ENCODE peak calls at places on chromosomes 12 and 14, in six cellular contexts. P is psoas muscle, J is esophagus squamous epithelium, T is mammary epithelial cell, Q is HCT116, V is uterus. F is an unnamed sample.
A peak's percentile ranks its signal among the peaks of the same experiment; 100 is the strongest.

GRCh38 chr14:95056476-95056875 is 100.9 kb downstream of the DICER1 start:
- DNase-seq in T (no peak), J (no peak), V (no peak), Q (no peak), P (no peak), F (no peak)

GRCh38 chr12:131988054-131988796 is 38.5 kb downstream of the EP400 start:
- DNase-seq in P (no peak), T (no peak), J (no peak), V (no peak), Q (no peak), F (no peak)

GRCh38 chr14:91058017-91058675 is 2.3 kb downstream of the RPS6KA5 start:
- DNase-seq in J (no peak), P (no peak), V (no peak), T (no peak), Q (no peak), F (no peak)

GRCh38 chr12:57898308-57898970 is 42.9 kb upstream of the ATP23 start:
- DNase-seq in J (no peak), Q (no peak), V (no peak), P (no peak), T (peak; percentile 60), F (no peak)

GRCh38 chr14:37197421-37198272 is at the start of gene MIPOL1:
- DNase-seq in V (peak; percentile 89), Q (peak; percentile 68), P (peak; percentile 93), J (no peak), T (peak; percentile 89), F (peak; percentile 84)

GRCh38 chr14:101357559-101358319 is 203.6 kb upstream of the DIO3 start:
- DNase-seq in P (peak; percentile 30), T (no peak), Q (no peak), V (peak; percentile 9), J (no peak), F (no peak)

GRCh38 chr12:57093412-57094193 is 4.7 kb downstream of the NAB2 start:
- DNase-seq in Q (no peak), P (peak; percentile 78), V (peak; percentile 92), T (peak; percentile 77), J (no peak), F (peak; percentile 77)

GRCh38 chr14:24063263-24063836 is 8.0 kb upstream of the CPNE6 start:
- DNase-seq in V (no peak), P (no peak), Q (no peak), J (no peak), T (no peak), F (no peak)

GRCh38 chr14:63717704-63718103 is 10.2 kb downstream of the SGPP1 start:
- DNase-seq in T (peak; percentile 20), V (no peak), Q (peak; percentile 26), J (no peak), P (no peak), F (no peak)

GRCh38 chr12:2804390-2805145 is 7.9 kb upstream of the ITFG2 start:
- DNase-seq in V (peak; percentile 52), T (no peak), J (no peak), Q (no peak), P (peak; percentile 73), F (no peak)

GRCh38 chr12:27711312-27711682 is 665 bp downstream of the MRPS35 start:
- DNase-seq in P (no peak), J (no peak), T (peak; percentile 37), Q (no peak), V (no peak), F (no peak)

GRCh38 chr12:43789941-43790340 is 16.2 kb downstream of the TWF1 start:
- DNase-seq in Q (no peak), P (no peak), J (no peak), V (no peak), T (no peak), F (no peak)

GRCh38 chr14:53954551-53955233 is 1.9 kb downstream of the BMP4 start:
- DNase-seq in T (peak; percentile 19), J (no peak), V (peak; percentile 28), P (peak; percentile 59), Q (no peak), F (no peak)

GRCh38 chr14:33567736-33568124 is 383.1 kb downstream of the EGLN3 start:
- DNase-seq in T (no peak), V (no peak), J (no peak), Q (no peak), P (no peak), F (no peak)

GRCh38 chr12:30088259-30088995 is 304.7 kb upstream of the TMTC1 start:
- DNase-seq in J (no peak), V (no peak), Q (no peak), P (no peak), T (no peak), F (no peak)

GRCh38 chr14:95998656-95999055 is 40.5 kb upstream of the C14orf132 start:
- DNase-seq in Q (peak; percentile 16), P (no peak), V (no peak), T (no peak), J (no peak), F (no peak)

GRCh38 chr12:114499338-114499737 is 93.4 kb upstream of the TBX5 start:
- DNase-seq in P (no peak), V (no peak), Q (no peak), J (no peak), T (no peak), F (no peak)

GRCh38 chr12:131950182-131950913 is 606 bp downstream of the EP400 start:
- DNase-seq in T (peak; percentile 12), V (no peak), Q (no peak), P (peak; percentile 66), J (no peak), F (no peak)

GRCh38 chr12:32390572-32391219 is 8.7 kb upstream of the FGD4 start:
- DNase-seq in Q (no peak), J (no peak), P (no peak), T (no peak), V (no peak), F (peak; percentile 62)

GRCh38 chr14:70254476-70254961 is 65.8 kb upstream of the SLC8A3 start:
- DNase-seq in V (no peak), J (no peak), Q (no peak), T (peak; percentile 63), P (peak; percentile 78), F (peak; percentile 38)

DNA sequence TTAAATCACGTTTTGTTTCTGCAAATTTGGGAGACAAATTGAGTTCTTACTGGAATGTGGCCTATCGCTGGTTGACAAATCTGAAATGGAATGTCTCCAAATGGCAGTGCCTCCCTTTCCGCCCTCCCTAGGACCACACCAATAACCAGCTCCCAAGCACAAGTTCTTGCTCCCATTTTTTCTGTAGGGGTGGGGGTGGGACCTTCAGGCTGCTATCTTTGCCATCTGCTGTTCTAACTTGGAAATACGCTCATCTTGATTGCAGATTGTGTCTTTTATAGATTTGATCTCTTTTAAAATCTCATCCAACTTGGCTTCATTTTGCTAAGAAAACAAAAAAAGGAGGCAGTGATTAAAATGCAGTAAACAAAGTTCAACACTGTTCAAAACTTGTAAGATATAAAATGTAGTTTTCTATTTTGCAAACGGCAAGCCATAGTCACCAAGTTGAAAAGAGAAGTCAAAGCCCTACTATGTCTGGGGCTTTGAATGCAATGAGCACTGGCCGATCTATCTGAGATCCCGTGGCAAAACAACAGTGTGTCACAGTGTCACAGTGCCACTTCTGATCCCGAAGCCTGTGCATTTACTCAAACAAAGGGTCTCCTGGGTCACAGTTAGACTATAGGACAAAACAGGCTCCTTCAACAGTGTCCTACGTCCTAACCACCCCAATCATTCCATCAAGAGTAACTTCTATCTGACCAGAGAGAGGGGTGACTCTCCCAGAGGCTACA is 13.7 kb upstream of the SELPLG start:
- DNase-seq in J (no peak), P (no peak), V (no peak), T (no peak), Q (no peak), F (no peak)
- H3K27ac ChIP-seq in J (peak overlapping the region; percentile 66), P (no peak overlapping the region), V (peak overlapping the region; percentile 68), T (no peak overlapping the region), Q (no peak overlapping the region), F (peak overlapping the region; percentile 15)

DNA sequence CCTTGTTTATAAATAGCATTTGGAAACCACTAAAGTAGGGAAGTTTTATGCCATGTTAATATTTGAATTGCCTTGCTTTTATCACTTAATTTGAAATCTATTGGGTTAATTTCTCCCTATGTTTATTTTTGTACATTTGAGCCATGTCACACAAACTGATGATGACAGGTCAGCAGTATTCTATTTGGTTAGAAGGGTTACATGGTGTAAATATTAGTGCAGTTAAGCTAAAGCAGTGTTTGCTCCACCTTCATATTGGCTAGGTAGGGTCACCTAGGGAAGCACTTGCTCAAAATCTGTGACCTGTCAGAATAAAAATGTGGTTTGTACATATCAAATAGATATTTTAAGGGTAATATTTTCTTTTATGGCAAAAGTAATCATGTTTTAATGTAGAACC is 4.4 kb downstream of the RAN start:
- DNase-seq in V (no peak), Q (no peak), J (no peak), P (no peak), T (no peak), F (no peak)
- H3K36me3 ChIP-seq in V (no peaks in the 10 kb centered on the region), Q (peaks cover 52% of the 10 kb centered on the region), J (peaks cover 49% of the 10 kb centered on the region), P (peaks cover 50% of the 10 kb centered on the region), T (peaks cover 44% of the 10 kb centered on the region), F (peaks cover 10% of the 10 kb centered on the region)

GRCh38 chr14:61621444-61621843 is 73.9 kb upstream of the HIF1A start:
- DNase-seq in V (no peak), P (no peak), Q (no peak), T (no peak), J (no peak), F (no peak)
- H3K27ac ChIP-seq in V (no peak overlapping the region), P (no peak overlapping the region), Q (no peak overlapping the region), T (no peak overlapping the region), J (no peak overlapping the region), F (no peak overlapping the region)

DNA sequence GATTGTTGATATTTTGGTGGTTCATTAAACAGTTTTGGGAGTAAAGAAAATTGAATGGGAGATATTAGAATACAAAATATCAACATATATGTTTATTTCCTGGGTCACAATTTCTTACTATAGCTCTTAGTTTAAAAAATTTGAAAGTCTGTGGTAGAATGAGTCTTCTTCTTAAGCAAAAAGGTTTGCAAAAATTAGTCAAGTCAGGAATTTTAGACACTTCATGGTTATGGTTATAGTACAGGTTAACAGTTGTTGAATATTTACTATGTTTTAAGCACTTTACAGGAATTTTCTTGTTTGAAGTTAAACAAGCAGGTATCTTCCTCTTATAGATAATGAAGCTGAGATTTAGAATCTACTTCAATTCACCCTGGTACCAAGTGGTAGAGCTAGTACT is 56.8 kb downstream of the USP15 start:
- DNase-seq in J (no peak), V (no peak), T (no peak), Q (no peak), P (no peak), F (no peak)
- H3K36me3 ChIP-seq in J (peaks cover 38% of the 10 kb centered on the region), V (no peaks in the 10 kb centered on the region), T (peaks cover 5% of the 10 kb centered on the region), Q (no peaks in the 10 kb centered on the region), P (peaks cover 19% of the 10 kb centered on the region), F (peaks cover 5% of the 10 kb centered on the region)

GRCh38 chr12:49666176-49666575 is 41.0 kb downstream of the FMNL3 start:
- DNase-seq in P (no peak), Q (no peak), J (no peak), T (no peak), V (no peak), F (no peak)

GRCh38 chr12:49662998-49663843 is 39.9 kb downstream of the PRPF40B start:
- DNase-seq in V (peak; percentile 46), T (peak; percentile 46), P (peak; percentile 89), Q (no peak), J (no peak), F (peak; percentile 61)

GRCh38 chr12:49665384-49665783 is 41.8 kb downstream of the FMNL3 start:
- DNase-seq in P (no peak), J (no peak), T (no peak), Q (no peak), V (no peak), F (no peak)

GRCh38 chr12:49664167-49664566 is 40.8 kb downstream of the PRPF40B start:
- DNase-seq in T (no peak), P (no peak), J (no peak), Q (no peak), V (no peak), F (no peak)

GRCh38 chr12:49664591-49665146 is 41.3 kb downstream of the PRPF40B start:
- DNase-seq in V (no peak), J (no peak), T (no peak), P (no peak), Q (no peak), F (no peak)
- H3K27ac ChIP-seq in V (no peak overlapping the region), J (peak overlapping the region; percentile 33), T (no peak overlapping the region), P (peak overlapping the region; percentile 87), Q (no peak overlapping the region), F (peak overlapping the region; percentile 91)

GRCh38 chr12:112503521-112503920 is 84.8 kb downstream of the PTPN11 start:
- DNase-seq in J (no peak), V (no peak), P (no peak), T (no peak), Q (no peak), F (no peak)
- H3K36me3 ChIP-seq in J (peaks cover 99% of the 10 kb centered on the region), V (no peaks in the 10 kb centered on the region), P (peaks cover 96% of the 10 kb centered on the region), T (peaks cover 11% of the 10 kb centered on the region), Q (peaks cover 26% of the 10 kb centered on the region), F (peaks cover 22% of the 10 kb centered on the region)